ENCODE peak calls at places on chromosomes 1 and 21, in eight cellular contexts. One of them, this sample, is unnamed.

GRCh38 chr1:183723571-183723970 is 70.5 kb upstream of the APOBEC4 start:
- DNase-seq in prostate gland: no peak
- DNase-seq in NCI-H345: no peak
- DNase-seq in stimulated activated CD8-positive, alpha-beta memory T cell treated with anti-CD3 and anti-CD28 coated beads, Interleukin-7, amount 100 ng/mL, for 1 hour: no peak
- DNase-seq in fibroblast of mammary gland: no peak
- DNase-seq in A172: no peak
- DNase-seq in uterus: no peak
- DNase-seq in dermis blood vessel endothelial cell: no peak
- DNase-seq in this sample: no peak

GRCh38 chr1:17903386-17903785 is 148.3 kb downstream of the ACTL8 start:
- DNase-seq in prostate gland: no peak
- DNase-seq in NCI-H345: peak; percentile 67
- DNase-seq in stimulated activated CD8-positive, alpha-beta memory T cell treated with anti-CD3 and anti-CD28 coated beads, Interleukin-7, amount 100 ng/mL, for 1 hour: no peak
- DNase-seq in fibroblast of mammary gland: no peak
- DNase-seq in A172: peak; percentile 64
- DNase-seq in uterus: no peak
- DNase-seq in dermis blood vessel endothelial cell: no peak
- DNase-seq in this sample: peak; percentile 17

GRCh38 chr21:42652527-42653491 is 612 bp upstream of the PDE9A start:
- DNase-seq in prostate gland: peak; percentile 74
- DNase-seq in NCI-H345: no peak
- DNase-seq in stimulated activated CD8-positive, alpha-beta memory T cell treated with anti-CD3 and anti-CD28 coated beads, Interleukin-7, amount 100 ng/mL, for 1 hour: no peak
- DNase-seq in fibroblast of mammary gland: peak; percentile 60
- DNase-seq in A172: peak; percentile 64
- DNase-seq in uterus: peak; percentile 56
- DNase-seq in dermis blood vessel endothelial cell: peak; percentile 79
- DNase-seq in this sample: peak; percentile 59

GRCh38 chr1:185262151-185262550 is 54.9 kb downstream of the IVNS1ABP start:
- DNase-seq in prostate gland: no peak
- DNase-seq in NCI-H345: no peak
- DNase-seq in stimulated activated CD8-positive, alpha-beta memory T cell treated with anti-CD3 and anti-CD28 coated beads, Interleukin-7, amount 100 ng/mL, for 1 hour: no peak
- DNase-seq in fibroblast of mammary gland: no peak
- DNase-seq in A172: no peak
- DNase-seq in uterus: no peak
- DNase-seq in dermis blood vessel endothelial cell: no peak
- DNase-seq in this sample: no peak

GRCh38 chr21:45076245-45076661 is 1.9 kb downstream of the ADARB1 start:
- DNase-seq in prostate gland: no peak
- DNase-seq in NCI-H345: no peak
- DNase-seq in stimulated activated CD8-positive, alpha-beta memory T cell treated with anti-CD3 and anti-CD28 coated beads, Interleukin-7, amount 100 ng/mL, for 1 hour: no peak
- DNase-seq in fibroblast of mammary gland: no peak
- DNase-seq in A172: no peak
- DNase-seq in uterus: no peak
- DNase-seq in dermis blood vessel endothelial cell: no peak
- DNase-seq in this sample: no peak

GRCh38 chr1:167881786-167882185 is 32.1 kb downstream of the ADCY10 start:
- DNase-seq in prostate gland: no peak
- DNase-seq in NCI-H345: no peak
- DNase-seq in stimulated activated CD8-positive, alpha-beta memory T cell treated with anti-CD3 and anti-CD28 coated beads, Interleukin-7, amount 100 ng/mL, for 1 hour: no peak
- DNase-seq in fibroblast of mammary gland: no peak
- DNase-seq in A172: peak; percentile 31
- DNase-seq in uterus: no peak
- DNase-seq in dermis blood vessel endothelial cell: no peak
- DNase-seq in this sample: peak; percentile 35

GRCh38 chr1:26537951-26538352 is 8.4 kb downstream of the RPS6KA1 start:
- DNase-seq in prostate gland: no peak
- DNase-seq in NCI-H345: no peak
- DNase-seq in stimulated activated CD8-positive, alpha-beta memory T cell treated with anti-CD3 and anti-CD28 coated beads, Interleukin-7, amount 100 ng/mL, for 1 hour: no peak
- DNase-seq in fibroblast of mammary gland: peak; percentile 37
- DNase-seq in A172: no peak
- DNase-seq in uterus: no peak
- DNase-seq in dermis blood vessel endothelial cell: peak; percentile 45
- DNase-seq in this sample: peak; percentile 25

GRCh38 chr21:19237603-19238002 is 834.0 kb upstream of the TMPRSS15 start:
- DNase-seq in prostate gland: no peak
- DNase-seq in NCI-H345: no peak
- DNase-seq in stimulated activated CD8-positive, alpha-beta memory T cell treated with anti-CD3 and anti-CD28 coated beads, Interleukin-7, amount 100 ng/mL, for 1 hour: no peak
- DNase-seq in fibroblast of mammary gland: no peak
- DNase-seq in A172: no peak
- DNase-seq in uterus: no peak
- DNase-seq in dermis blood vessel endothelial cell: no peak
- DNase-seq in this sample: no peak

GRCh38 chr1:92994105-92994712 is 32.9 kb upstream of the DIPK1A start:
- DNase-seq in prostate gland: peak; percentile 88
- DNase-seq in NCI-H345: peak; percentile 76
- DNase-seq in stimulated activated CD8-positive, alpha-beta memory T cell treated with anti-CD3 and anti-CD28 coated beads, Interleukin-7, amount 100 ng/mL, for 1 hour: peak; percentile 45
- DNase-seq in fibroblast of mammary gland: peak; percentile 84
- DNase-seq in A172: peak; percentile 59
- DNase-seq in uterus: peak; percentile 52
- DNase-seq in dermis blood vessel endothelial cell: peak; percentile 87
- DNase-seq in this sample: peak; percentile 73

GRCh38 chr1:44220755-44221154 is 7.5 kb downstream of the DMAP1 start:
- DNase-seq in prostate gland: no peak
- DNase-seq in NCI-H345: no peak
- DNase-seq in stimulated activated CD8-positive, alpha-beta memory T cell treated with anti-CD3 and anti-CD28 coated beads, Interleukin-7, amount 100 ng/mL, for 1 hour: no peak
- DNase-seq in fibroblast of mammary gland: no peak
- DNase-seq in A172: no peak
- DNase-seq in uterus: no peak
- DNase-seq in dermis blood vessel endothelial cell: no peak
- DNase-seq in this sample: no peak

GRCh38 chr1:31064115-31064514 is 1.4 kb downstream of the PUM1 start:
- DNase-seq in prostate gland: no peak
- DNase-seq in NCI-H345: no peak
- DNase-seq in stimulated activated CD8-positive, alpha-beta memory T cell treated with anti-CD3 and anti-CD28 coated beads, Interleukin-7, amount 100 ng/mL, for 1 hour: no peak
- DNase-seq in fibroblast of mammary gland: no peak
- DNase-seq in A172: no peak
- DNase-seq in uterus: no peak
- DNase-seq in dermis blood vessel endothelial cell: peak; percentile 28
- DNase-seq in this sample: no peak

GRCh38 chr1:108036796-108037545 is 72.0 kb upstream of the VAV3 start:
- DNase-seq in prostate gland: no peak
- DNase-seq in NCI-H345: no peak
- DNase-seq in stimulated activated CD8-positive, alpha-beta memory T cell treated with anti-CD3 and anti-CD28 coated beads, Interleukin-7, amount 100 ng/mL, for 1 hour: no peak
- DNase-seq in fibroblast of mammary gland: no peak
- DNase-seq in A172: no peak
- DNase-seq in uterus: no peak
- DNase-seq in dermis blood vessel endothelial cell: no peak
- DNase-seq in this sample: no peak

GRCh38 chr1:17377325-17377953 is 5.4 kb downstream of the PADI6 start:
- DNase-seq in prostate gland: peak; percentile 7
- DNase-seq in NCI-H345: peak; percentile 96
- DNase-seq in stimulated activated CD8-positive, alpha-beta memory T cell treated with anti-CD3 and anti-CD28 coated beads, Interleukin-7, amount 100 ng/mL, for 1 hour: no peak
- DNase-seq in fibroblast of mammary gland: no peak
- DNase-seq in A172: no peak
- DNase-seq in uterus: no peak
- DNase-seq in dermis blood vessel endothelial cell: no peak
- DNase-seq in this sample: no peak

GRCh38 chr1:246199086-246199485 is 308.0 kb downstream of the SMYD3 start:
- DNase-seq in prostate gland: no peak
- DNase-seq in NCI-H345: peak; percentile 82
- DNase-seq in stimulated activated CD8-positive, alpha-beta memory T cell treated with anti-CD3 and anti-CD28 coated beads, Interleukin-7, amount 100 ng/mL, for 1 hour: no peak
- DNase-seq in fibroblast of mammary gland: peak; percentile 20
- DNase-seq in A172: no peak
- DNase-seq in uterus: no peak
- DNase-seq in dermis blood vessel endothelial cell: no peak
- DNase-seq in this sample: no peak

GRCh38 chr1:187236676-187237075 is 407.9 kb downstream of the PLA2G4A start:
- DNase-seq in prostate gland: no peak
- DNase-seq in NCI-H345: no peak
- DNase-seq in stimulated activated CD8-positive, alpha-beta memory T cell treated with anti-CD3 and anti-CD28 coated beads, Interleukin-7, amount 100 ng/mL, for 1 hour: no peak
- DNase-seq in fibroblast of mammary gland: no peak
- DNase-seq in A172: no peak
- DNase-seq in uterus: no peak
- DNase-seq in dermis blood vessel endothelial cell: no peak
- DNase-seq in this sample: no peak